ENCODE peak calls at places on chromosomes 7 and 10, in five cellular contexts. One of them, this sample, is unnamed.

GRCh38 chr10:90872648-90873020 is 860 bp downstream of the RPP30 start:
- DNase-seq in K562: peak; percentile 6
- DNase-seq in tibial nerve: no peak
- DNase-seq in testis: no peak
- DNase-seq in uterus: no peak
- DNase-seq in this sample: no peak

GRCh38 chr10:106535304-106535964 is 629.1 kb downstream of the SORCS1 start:
- DNase-seq in uterus: no peak
- DNase-seq in tibial nerve: no peak
- DNase-seq in testis: no peak
- DNase-seq in K562: no peak
- DNase-seq in this sample: no peak

GRCh38 chr7:30989008-30989823 is 25.5 kb downstream of the GHRHR start:
- DNase-seq in K562: no peak
- DNase-seq in tibial nerve: no peak
- DNase-seq in uterus: no peak
- DNase-seq in testis: no peak
- DNase-seq in this sample: no peak

GRCh38 chr7:47504546-47505316 is 77.2 kb downstream of the TNS3 start:
- DNase-seq in uterus: no peak
- DNase-seq in tibial nerve: no peak
- DNase-seq in K562: no peak
- DNase-seq in testis: no peak
- DNase-seq in this sample: no peak

GRCh38 chr7:143384148-143384547 is 3.0 kb downstream of the ZYX start:
- DNase-seq in K562: no peak
- DNase-seq in uterus: peak; percentile 51
- DNase-seq in tibial nerve: no peak
- DNase-seq in testis: no peak
- DNase-seq in this sample: no peak

GRCh38 chr7:148729984-148730733 is 31.5 kb downstream of the CUL1 start:
- DNase-seq in tibial nerve: no peak
- DNase-seq in K562: no peak
- DNase-seq in uterus: no peak
- DNase-seq in testis: no peak
- DNase-seq in this sample: no peak

GRCh38 chr10:99593312-99593711 is 26.9 kb downstream of the SLC25A28 start:
- DNase-seq in K562: no peak
- DNase-seq in tibial nerve: no peak
- DNase-seq in uterus: no peak
- DNase-seq in testis: no peak
- DNase-seq in this sample: no peak

GRCh38 chr10:74896788-74897527 is 70.6 kb downstream of the KAT6B start:
- DNase-seq in testis: peak; percentile 57
- DNase-seq in uterus: no peak
- DNase-seq in tibial nerve: no peak
- DNase-seq in K562: no peak
- DNase-seq in this sample: no peak

GRCh38 chr10:99984635-99985034 is 25.1 kb downstream of the DNMBP start:
- DNase-seq in K562: no peak
- DNase-seq in uterus: no peak
- DNase-seq in testis: no peak
- DNase-seq in tibial nerve: no peak
- DNase-seq in this sample: no peak

GRCh38 chr7:70520604-70521003 is 611.3 kb upstream of the GALNT17 start:
- DNase-seq in tibial nerve: no peak
- DNase-seq in uterus: no peak
- DNase-seq in testis: no peak
- DNase-seq in K562: no peak
- DNase-seq in this sample: no peak

GRCh38 chr10:95275726-95276366 is 15.0 kb downstream of the PDLIM1 start:
- DNase-seq in tibial nerve: no peak
- DNase-seq in testis: no peak
- DNase-seq in K562: no peak
- DNase-seq in uterus: no peak
- DNase-seq in this sample: no peak

DNA sequence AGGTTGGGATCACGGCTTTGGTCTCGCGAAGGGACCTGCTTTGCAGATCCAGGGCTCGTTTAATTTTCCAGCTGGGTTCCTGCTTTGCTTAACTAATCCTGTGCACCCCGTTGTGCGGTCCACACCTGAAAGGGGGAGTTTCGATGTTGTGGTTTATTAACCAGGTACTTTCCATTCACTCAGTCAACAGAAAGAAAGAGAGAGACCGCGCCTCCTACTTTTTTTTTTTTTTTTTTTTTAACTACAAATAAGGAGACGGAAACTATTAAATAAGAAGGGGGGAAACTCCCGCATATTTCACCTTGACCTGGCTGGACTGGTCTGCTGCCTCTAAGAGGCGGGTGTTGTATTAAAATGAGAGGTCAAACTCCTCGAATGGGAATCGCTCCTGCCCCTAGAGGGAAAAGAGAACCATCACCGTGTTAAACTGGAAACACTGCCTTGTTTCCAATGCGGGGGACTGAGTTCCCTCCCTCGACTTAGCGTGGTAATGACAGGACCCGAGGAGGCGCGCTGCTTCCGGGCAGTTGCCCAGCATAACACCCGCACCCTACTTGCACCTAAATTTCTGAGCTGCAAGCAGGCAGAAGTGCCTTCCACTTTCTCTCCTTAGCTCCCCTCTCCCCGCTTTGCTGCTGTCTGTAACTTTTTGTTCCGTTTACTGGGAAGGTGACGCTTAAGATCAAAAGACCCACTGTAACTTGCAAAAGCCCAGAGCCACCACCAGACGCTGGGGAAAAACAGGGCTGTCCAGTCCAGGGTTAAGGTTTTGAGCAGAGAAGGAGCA is 1.1 kb upstream of the ITGB8 start:
- DNase-seq in K562: peak; percentile 74
- DNase-seq in testis: peak; percentile 88
- DNase-seq in tibial nerve: peak; percentile 40
- DNase-seq in uterus: peak; percentile 72
- DNase-seq in this sample: peak; percentile 75
- TF ChIP-seq POLR2A in K562: no peak
- TF ChIP-seq POLR2A in testis: no peak
- TF ChIP-seq POLR2A in tibial nerve: no peak
- TF ChIP-seq POLR2A in uterus: no peak
- TF ChIP-seq POLR2A in this sample: no peak

GRCh38 chr7:74092321-74092963 is 8.8 kb downstream of the LIMK1 start:
- DNase-seq in uterus: no peak
- DNase-seq in K562: no peak
- DNase-seq in tibial nerve: no peak
- DNase-seq in testis: no peak
- DNase-seq in this sample: no peak

GRCh38 chr7:74093671-74094223 is 10.1 kb downstream of the LIMK1 start:
- DNase-seq in testis: no peak
- DNase-seq in tibial nerve: no peak
- DNase-seq in uterus: peak; percentile 29
- DNase-seq in K562: no peak
- DNase-seq in this sample: no peak

GRCh38 chr7:74094224-74095095 is 10.9 kb downstream of the LIMK1 start:
- DNase-seq in uterus: peak; percentile 82
- DNase-seq in tibial nerve: peak; percentile 65
- DNase-seq in testis: peak; percentile 64
- DNase-seq in K562: peak; percentile 58
- DNase-seq in this sample: peak; percentile 96

GRCh38 chr7:74087791-74088453 is 4.3 kb downstream of the LIMK1 start:
- DNase-seq in testis: no peak
- DNase-seq in tibial nerve: no peak
- DNase-seq in uterus: no peak
- DNase-seq in K562: no peak
- DNase-seq in this sample: no peak

DNA sequence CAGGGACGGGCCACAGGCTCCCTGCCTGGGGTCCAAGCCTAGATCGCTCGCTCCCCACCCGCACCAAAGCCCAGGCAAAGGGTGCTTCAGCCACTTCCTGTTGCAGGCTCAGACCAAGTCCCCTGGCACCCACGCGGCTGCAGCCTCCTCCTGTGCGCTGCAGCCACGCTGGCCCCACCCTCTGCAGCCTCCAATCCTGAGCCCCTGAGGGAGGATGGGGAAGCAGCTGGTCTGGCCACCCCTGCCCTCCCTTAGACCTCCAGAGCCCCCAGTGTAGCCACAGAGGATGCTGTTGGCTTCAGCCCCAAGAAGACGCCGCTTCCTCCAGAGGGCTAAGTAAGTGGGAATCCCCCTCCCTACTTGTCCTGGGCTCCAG is 9.3 kb downstream of the LIMK1 start:
- DNase-seq in K562: no peak
- DNase-seq in testis: peak; percentile 47
- DNase-seq in uterus: peak; percentile 42
- DNase-seq in tibial nerve: peak; percentile 45
- DNase-seq in this sample: no peak
- TF ChIP-seq POLR2A in K562: no peak
- TF ChIP-seq POLR2A in testis: no peak
- TF ChIP-seq POLR2A in uterus: no peak
- TF ChIP-seq POLR2A in tibial nerve: peak; percentile 20
- TF ChIP-seq POLR2A in this sample: peak; percentile 6

GRCh38 chr7:23419160-23419559 is 51.1 kb downstream of the IGF2BP3 start:
- DNase-seq in uterus: no peak
- DNase-seq in tibial nerve: no peak
- DNase-seq in K562: no peak
- DNase-seq in testis: no peak
- DNase-seq in this sample: no peak
- TF ChIP-seq POLR2A in uterus: no peak
- TF ChIP-seq POLR2A in tibial nerve: no peak
- TF ChIP-seq POLR2A in K562: no peak
- TF ChIP-seq POLR2A in testis: no peak
- TF ChIP-seq POLR2A in this sample: no peak

DNA sequence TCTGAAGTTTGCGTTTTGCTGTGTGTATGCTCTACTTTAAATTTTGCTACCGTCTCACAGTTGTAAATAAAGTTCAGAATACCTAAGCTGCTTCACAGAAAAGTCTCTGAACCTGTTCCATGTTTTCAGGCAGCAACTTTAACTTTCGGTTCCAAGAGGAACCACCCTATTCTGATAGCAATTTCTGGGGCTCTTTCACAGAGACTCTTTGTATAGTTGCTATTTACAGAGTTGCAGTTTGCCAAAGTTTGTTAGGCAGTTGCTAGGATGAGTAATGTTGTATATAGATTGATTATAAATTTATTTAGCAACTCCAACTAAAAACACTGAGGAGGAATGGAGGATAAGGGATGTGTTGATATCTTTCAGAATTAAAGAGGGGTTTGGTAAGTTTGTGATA is 5.8 kb downstream of the FAM221A start:
- DNase-seq in uterus: no peak
- DNase-seq in testis: no peak
- DNase-seq in K562: no peak
- DNase-seq in tibial nerve: no peak
- DNase-seq in this sample: no peak
- TF ChIP-seq POLR2A in uterus: no peak
- TF ChIP-seq POLR2A in testis: no peak
- TF ChIP-seq POLR2A in K562: no peak
- TF ChIP-seq POLR2A in tibial nerve: no peak
- TF ChIP-seq POLR2A in this sample: no peak